ENCODE peak calls at places on chromosomes 3 and 15, in ten cellular contexts. N is body of pancreas, E is uterus, F is astrocyte of the spinal cord, X is left ventricle myocardium inferior, P is A549, M is HCT116, I is AG04449, W is mammary epithelial cell, R is progenitor cell of endocrine pancreas. Q is an unnamed sample.

GRCh38 chr3:24565053-24565452 is 70.4 kb upstream of the THRB start:
- DNase-seq in N (no peak), E (no peak), F (no peak), X (no peak), P (no peak), M (no peak), I (no peak), W (no peak), R (no peak), Q (no peak)

GRCh38 chr3:64311424-64311920 is 86.2 kb upstream of the PRICKLE2 start:
- DNase-seq in N (no peak), E (no peak), F (peak), X (no peak), P (no peak), M (no peak), I (no peak), W (no peak), R (no peak), Q (no peak)

GRCh38 chr3:39277893-39278615 is 1.8 kb downstream of the CX3CR1 start:
- DNase-seq in N (no peak), E (no peak), F (no peak), X (no peak), P (no peak), M (no peak), I (no peak), W (no peak), R (no peak), Q (no peak)

GRCh38 chr3:33993631-33994030 is 195.2 kb downstream of the PDCD6IP start:
- DNase-seq in N (no peak), E (no peak), F (no peak), X (no peak), P (no peak), M (no peak), I (no peak), W (no peak), R (no peak), Q (no peak)

GRCh38 chr3:71061037-71061436 is 522.5 kb downstream of the FOXP1 start:
- DNase-seq in N (no peak), E (no peak), F (no peak), X (no peak), P (no peak), M (no peak), I (no peak), W (no peak), R (no peak), Q (no peak)

GRCh38 chr3:188539631-188540194 is 385.8 kb downstream of the LPP start:
- DNase-seq in N (no peak), E (no peak), F (no peak), X (no peak), P (no peak), M (no peak), I (no peak), W (no peak), R (no peak), Q (no peak)

GRCh38 chr3:39491733-39492350 is 24.4 kb downstream of the MOBP start:
- DNase-seq in N (no peak), E (no peak), F (no peak), X (no peak), P (no peak), M (no peak), I (no peak), W (no peak), R (no peak), Q (no peak)

GRCh38 chr15:90679959-90680358 is 37.2 kb upstream of the BLM start:
- DNase-seq in N (no peak), E (peak), F (no peak), X (no peak), P (no peak), M (no peak), I (no peak), W (no peak), R (no peak), Q (no peak)

GRCh38 chr3:108448593-108448992 is 61.8 kb downstream of the MYH15 start:
- DNase-seq in N (no peak), E (no peak), F (no peak), X (no peak), P (no peak), M (no peak), I (no peak), W (no peak), R (no peak), Q (no peak)

GRCh38 chr15:89396723-89397652 is 62.4 kb upstream of the POLG start:
- DNase-seq in N (no peak), E (no peak), F (no peak), X (no peak), P (no peak), M (no peak), I (no peak), W (no peak), R (no peak), Q (no peak)

GRCh38 chr3:178703268-178703975 is 167.2 kb downstream of the KCNMB2 start:
- DNase-seq in N (no peak), E (no peak), F (peak), X (no peak), P (no peak), M (no peak), I (peak), W (peak), R (no peak), Q (no peak)

GRCh38 chr15:100901296-100901695 is 17.9 kb upstream of the LRRK1 start:
- DNase-seq in N (no peak), E (no peak), F (no peak), X (no peak), P (no peak), M (no peak), I (no peak), W (no peak), R (no peak), Q (no peak)

GRCh38 chr3:27584874-27585273 is 100.7 kb upstream of the SLC4A7 start:
- DNase-seq in N (no peak), E (no peak), F (no peak), X (no peak), P (no peak), M (no peak), I (no peak), W (no peak), R (no peak), Q (no peak)

GRCh38 chr3:54859204-54859603 is 68.7 kb downstream of the LRTM1 start:
- DNase-seq in N (no peak), E (no peak), F (peak), X (no peak), P (no peak), M (no peak), I (no peak), W (peak), R (no peak), Q (no peak)

GRCh38 chr3:188097786-188098185 is 56.2 kb upstream of the LPP start:
- DNase-seq in N (peak), E (no peak), F (no peak), X (no peak), P (no peak), M (no peak), I (no peak), W (no peak), R (no peak), Q (no peak)

GRCh38 chr15:37733628-37734027 is 200.8 kb upstream of the TMCO5A start:
- DNase-seq in N (no peak), E (no peak), F (peak), X (no peak), P (no peak), M (no peak), I (peak), W (no peak), R (no peak), Q (no peak)

DNA sequence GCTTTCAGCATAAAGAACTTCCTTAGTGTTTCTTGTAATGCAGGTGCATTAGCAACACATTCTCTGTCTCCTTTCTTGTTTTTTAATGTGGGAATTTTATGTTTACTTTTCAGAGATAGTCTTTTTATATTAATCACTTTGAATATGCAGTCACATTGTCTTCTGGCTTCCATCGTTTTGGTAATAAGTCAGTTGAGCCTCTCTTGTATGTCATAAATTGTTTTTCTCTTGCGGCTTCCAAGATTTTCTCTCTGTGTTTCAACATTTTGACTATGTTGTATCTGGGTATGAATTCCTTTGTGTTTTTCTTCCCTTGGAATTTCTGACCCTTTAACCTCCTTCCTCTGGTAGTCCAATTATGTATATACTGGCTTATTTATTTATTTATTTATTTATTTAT is 25.3 kb downstream of the GABRG3 start:
- DNase-seq in N (no peak), E (no peak), F (no peak), X (no peak), P (no peak), M (no peak), I (no peak), W (no peak), R (no peak), Q (no peak)
- TF ChIP-seq CTCF in N (no peak), E (no peak), F (no peak), X (no peak), P (no peak), M (no peak), I (no peak), W (no peak), R (no peak), Q (no peak)

DNA sequence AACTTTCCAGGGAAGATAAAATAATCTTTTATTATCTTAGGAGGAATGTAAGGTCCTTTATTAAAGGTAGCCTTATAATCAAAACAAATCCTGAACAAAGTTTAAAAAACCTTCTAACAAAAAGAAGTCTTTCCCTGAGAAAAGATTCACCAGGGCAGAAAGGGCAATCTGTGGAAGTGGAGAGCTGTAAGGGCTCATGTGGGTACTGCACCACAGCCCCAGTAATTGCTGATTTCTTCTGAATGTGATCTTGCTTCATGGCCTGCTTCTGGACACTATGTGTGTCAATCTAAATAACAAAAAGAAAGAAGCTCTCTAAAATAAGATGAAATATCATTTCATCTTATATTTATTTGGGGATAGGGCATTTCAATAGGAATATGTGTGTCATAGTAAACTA is 1501.6 kb downstream of the OTOL1 start:
- DNase-seq in N (no peak), E (no peak), F (no peak), X (no peak), P (no peak), M (no peak), I (no peak), W (no peak), R (no peak), Q (no peak)
- TF ChIP-seq CTCF in N (no peak), E (no peak), F (no peak), X (no peak), P (no peak), M (no peak), I (no peak), W (no peak), R (no peak), Q (no peak)

DNA sequence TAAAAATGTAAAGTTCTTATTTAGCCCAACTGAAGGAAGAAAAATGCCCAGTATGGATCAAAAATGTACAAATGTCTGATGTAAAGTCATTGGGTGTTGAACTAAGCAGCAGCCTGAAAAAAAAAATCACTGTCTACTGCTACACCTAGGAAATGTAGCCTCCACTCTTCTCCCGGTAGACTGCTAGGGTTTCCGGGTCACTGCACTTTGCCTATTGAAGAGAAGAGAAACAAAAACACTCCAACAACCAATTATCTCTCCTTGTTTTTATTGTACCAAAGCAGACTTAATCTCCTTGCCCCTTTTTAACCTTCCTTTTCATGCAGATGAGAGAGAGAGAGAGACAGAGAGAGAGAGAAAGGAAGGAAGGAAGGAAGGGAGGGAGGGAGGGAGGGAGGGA is 140.2 kb upstream of the SETMAR start:
- DNase-seq in N (no peak), E (no peak), F (no peak), X (no peak), P (no peak), M (no peak), I (no peak), W (no peak), R (no peak), Q (no peak)
- TF ChIP-seq CTCF in N (no peak), E (no peak), F (no peak), X (no peak), P (no peak), M (no peak), I (no peak), W (no peak), R (no peak), Q (no peak)

GRCh38 chr3:109804697-109805096 is 467.4 kb upstream of the DPPA4 start:
- DNase-seq in N (no peak), E (no peak), F (no peak), X (no peak), P (no peak), M (peak), I (no peak), W (peak), R (no peak), Q (peak)

GRCh38 chr3:109806929-109807328 is 469.6 kb upstream of the DPPA4 start:
- DNase-seq in N (peak), E (no peak), F (peak), X (no peak), P (no peak), M (peak), I (no peak), W (peak), R (no peak), Q (peak)

GRCh38 chr3:109803274-109803673 is 465.9 kb upstream of the DPPA4 start:
- DNase-seq in N (no peak), E (no peak), F (no peak), X (no peak), P (no peak), M (peak), I (no peak), W (peak), R (no peak), Q (no peak)
- TF ChIP-seq CTCF in N (no peak), E (no peak), F (peak), X (peak), P (no peak), M (peak), I (no peak), W (peak), R (peak), Q (peak)

Q was measured in Calu3.